ENCODE peak calls at places on chromosome 5, in ten cellular contexts. R is hepatocyte, F is fibroblast of lung, A is RWPE2, H is AG09309, M is iPS DF 6.9, K is gastrocnemius medialis, D is WERI-Rb-1, E is body of pancreas, B is AG10803. P is an unnamed sample.

GRCh38 chr5:136058031-136058971 is 29.5 kb downstream of the TGFBI start:
- DNase-seq in E (peak; percentile 72), R (peak; percentile 93), A (no peak), B (peak; percentile 99), D (no peak), F (peak; percentile 100), M (no peak), K (peak; percentile 48), H (peak; percentile 98), P (peak; percentile 85)

GRCh38 chr5:146313027-146313426 is 25.6 kb upstream of the POU4F3 start:
- DNase-seq in F (no peak), D (no peak), M (no peak), E (no peak), K (no peak), A (no peak), H (no peak), B (no peak), R (no peak), P (no peak)

GRCh38 chr5:68962632-68963484 is 131.0 kb upstream of the SLC30A5 start:
- DNase-seq in M (peak; percentile 58), H (peak; percentile 24), A (no peak), B (peak; percentile 60), E (peak; percentile 64), D (peak; percentile 79), K (peak; percentile 54), F (peak; percentile 66), R (peak; percentile 84), P (peak; percentile 73)

GRCh38 chr5:149459891-149460290 is 80.8 kb upstream of the IL17B start:
- DNase-seq in R (no peak), A (no peak), D (no peak), B (no peak), F (no peak), K (no peak), M (no peak), E (no peak), H (no peak), P (no peak)

GRCh38 chr5:172166030-172166429 is 22.0 kb downstream of the STK10 start:
- DNase-seq in D (no peak), B (no peak), A (no peak), K (no peak), M (no peak), E (no peak), F (no peak), R (no peak), H (no peak), P (no peak)

GRCh38 chr5:123448743-123449142 is 25.5 kb upstream of the CEP120 start:
- DNase-seq in K (no peak), B (no peak), D (no peak), M (no peak), A (no peak), H (no peak), E (no peak), F (no peak), R (no peak), P (no peak)

GRCh38 chr5:112366987-112367386 is 52.1 kb downstream of the EPB41L4A start:
- DNase-seq in E (no peak), B (no peak), R (peak; percentile 43), D (peak; percentile 14), H (no peak), M (peak; percentile 27), A (no peak), F (no peak), K (no peak), P (peak; percentile 30)

GRCh38 chr5:107067391-107067790 is 603.3 kb downstream of the EFNA5 start:
- DNase-seq in B (no peak), D (no peak), A (no peak), F (no peak), R (no peak), H (no peak), K (no peak), M (peak; percentile 4), E (no peak), P (no peak)

GRCh38 chr5:144076521-144077083 is 93.9 kb downstream of the YIPF5 start:
- DNase-seq in A (no peak), E (no peak), K (no peak), R (no peak), B (no peak), D (no peak), F (no peak), M (peak; percentile 13), H (no peak), P (no peak)

GRCh38 chr5:141182248-141182647 is at the start of gene PCDHB16:
- DNase-seq in D (peak; percentile 68), R (peak; percentile 51), H (no peak), E (peak; percentile 59), F (peak; percentile 5), A (no peak), B (peak; percentile 35), M (peak; percentile 50), K (no peak), P (no peak)
- H3K4me3 ChIP-seq in D (peak within 1 kb of the TSS; percentile 30), R (peak within 1 kb of the TSS; percentile 8), H (peak within 1 kb of the TSS; percentile 34), E (no peak within 1 kb of the TSS), F (peak within 1 kb of the TSS; percentile 39), A (no peak within 1 kb of the TSS), B (peak within 1 kb of the TSS; percentile 43), M (no peak within 1 kb of the TSS), K (peak within 1 kb of the TSS; percentile 39), P (no peak within 1 kb of the TSS)

GRCh38 chr5:62348723-62349481 is 42.9 kb downstream of the KIF2A start:
- DNase-seq in M (no peak), R (no peak), E (no peak), F (no peak), H (no peak), A (no peak), B (no peak), K (no peak), D (no peak), P (no peak)

GRCh38 chr5:62354028-62354874 is 48.2 kb downstream of the KIF2A start:
- DNase-seq in E (peak; percentile 31), M (no peak), F (peak; percentile 74), B (peak; percentile 65), H (peak; percentile 23), A (no peak), D (no peak), K (no peak), R (peak; percentile 72), P (peak; percentile 46)
- H3K4me3 ChIP-seq in E (no peak overlapping the region), M (no peak overlapping the region), F (no peak overlapping the region), B (no peak overlapping the region), H (no peak overlapping the region), A (no peak overlapping the region), D (no peak overlapping the region), K (no peak overlapping the region), R (no peak overlapping the region), P (no peak overlapping the region)

DNA sequence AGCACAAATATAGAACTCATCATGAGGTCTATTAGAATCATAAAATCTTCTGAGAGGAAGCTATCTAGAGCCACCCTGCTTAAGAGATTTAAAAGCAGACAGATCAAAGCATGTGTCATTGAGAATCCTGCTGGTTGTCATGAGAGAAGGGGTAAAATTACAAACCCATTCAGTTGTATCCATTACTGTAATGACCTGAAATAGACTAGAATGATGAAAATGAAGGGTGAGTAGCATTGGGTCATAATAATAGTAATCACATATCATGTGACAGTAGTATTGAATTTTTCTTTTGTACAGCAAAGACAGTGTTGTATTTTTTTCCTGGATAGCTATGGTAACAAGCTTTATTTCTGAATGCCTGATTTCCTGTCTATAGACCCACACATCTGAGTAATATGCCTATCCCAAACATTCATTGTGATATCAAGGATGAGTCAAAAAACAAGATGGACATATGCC is 149.0 kb downstream of the PDE4D start:
- DNase-seq in B (peak; percentile 38), M (no peak), F (peak; percentile 74), E (no peak), D (no peak), K (no peak), R (no peak), A (no peak), H (no peak), P (no peak)
- H3K4me3 ChIP-seq in B (no peak overlapping the region), M (no peak overlapping the region), F (no peak overlapping the region), E (no peak overlapping the region), D (no peak overlapping the region), K (no peak overlapping the region), R (no peak overlapping the region), A (no peak overlapping the region), H (no peak overlapping the region), P (no peak overlapping the region)

DNA sequence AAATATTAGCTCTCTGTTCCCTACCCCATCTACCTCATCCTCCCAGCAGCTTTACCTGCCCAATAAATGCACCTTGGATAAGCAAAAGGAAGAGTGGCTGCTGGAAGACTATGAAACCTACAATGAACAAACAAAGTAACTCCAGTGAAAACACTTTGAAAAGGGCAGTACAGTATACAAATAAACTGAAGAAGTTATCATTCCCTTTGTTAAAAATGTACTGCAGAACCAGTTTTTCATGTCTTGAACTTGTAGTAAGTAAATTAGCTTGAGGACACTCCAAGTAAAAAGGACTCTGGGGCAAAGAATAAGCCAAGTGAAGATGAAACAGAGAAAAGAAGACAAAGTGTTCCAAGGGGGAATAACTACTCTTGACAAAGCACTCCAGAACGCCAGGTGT is 457.1 kb downstream of the DTWD2 start:
- DNase-seq in M (no peak), D (no peak), F (no peak), K (no peak), E (no peak), A (no peak), B (no peak), R (no peak), H (no peak), P (no peak)
- H3K4me3 ChIP-seq in M (no peak overlapping the region), D (no peak overlapping the region), F (no peak overlapping the region), K (no peak overlapping the region), E (no peak overlapping the region), A (no peak overlapping the region), B (no peak overlapping the region), R (no peak overlapping the region), H (no peak overlapping the region), P (no peak overlapping the region)

DNA sequence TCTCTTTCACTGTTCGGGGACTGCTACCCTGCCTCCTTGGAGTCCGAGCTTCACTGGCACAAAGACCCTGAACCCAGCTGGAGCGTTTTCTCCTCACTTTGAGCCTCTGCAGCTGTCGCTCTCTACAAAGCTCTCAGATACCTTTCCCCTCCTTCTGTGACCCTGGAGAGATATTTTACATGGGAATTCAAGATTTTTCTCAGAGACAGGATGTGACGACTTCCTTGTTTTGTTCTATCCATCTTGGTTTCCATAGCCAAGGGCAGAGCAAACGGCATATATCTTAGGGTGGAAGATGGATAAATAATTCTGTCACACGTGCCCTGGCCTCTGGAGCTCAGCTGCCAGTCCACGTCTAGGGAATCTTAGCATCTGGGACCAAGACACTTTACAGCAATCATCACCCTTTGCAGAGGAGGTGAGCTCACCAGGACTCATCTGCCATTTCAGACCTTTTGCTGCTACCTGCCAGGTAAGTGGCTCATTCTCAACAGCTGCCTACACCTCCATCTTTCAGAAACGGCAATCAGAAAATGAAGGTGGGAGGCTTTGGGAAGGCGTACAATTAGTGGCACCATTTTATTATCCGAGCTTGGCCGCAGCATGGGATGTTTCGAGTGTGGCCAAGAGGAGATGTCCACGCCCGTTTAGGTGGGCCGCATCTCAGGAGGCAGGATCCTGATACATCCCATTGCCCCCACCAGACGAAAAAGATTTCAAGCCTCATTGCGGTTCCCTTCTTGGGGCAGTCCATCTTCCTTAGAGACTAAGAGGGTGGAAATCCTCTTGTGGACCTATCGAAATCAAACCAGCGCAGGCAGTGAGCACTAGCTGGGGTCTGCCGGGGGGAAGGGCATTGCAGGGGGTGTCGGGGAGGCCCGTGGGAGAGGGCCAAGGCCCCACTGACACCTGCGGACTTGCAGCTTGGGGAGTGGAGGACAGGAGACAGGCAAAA is at the start of gene BTNL9:
- DNase-seq in M (no peak), K (no peak), E (no peak), A (no peak), H (no peak), F (no peak), R (no peak), B (no peak), D (no peak), P (no peak)
- H3K4me3 ChIP-seq in M (no peak within 1 kb of the TSS), K (peak within 1 kb of the TSS; percentile 5), E (no peak within 1 kb of the TSS), A (no peak within 1 kb of the TSS), H (no peak within 1 kb of the TSS), F (no peak within 1 kb of the TSS), R (no peak within 1 kb of the TSS), B (no peak within 1 kb of the TSS), D (no peak within 1 kb of the TSS), P (no peak within 1 kb of the TSS)